ENCODE peak calls at places on chromosome 18, in four cellular contexts. Z, J, K and L are unnamed samples.

GRCh38 chr18:49021076-49021432 is 70.3 kb upstream of the SMAD7 start:
- DNase-seq in K (no peak), J (no peak), Z (no peak), L (no peak)

GRCh38 chr18:57950542-57950941 is 93.5 kb upstream of the NEDD4L start:
- DNase-seq in Z (no peak), J (no peak), K (no peak), L (no peak)

GRCh38 chr18:49874238-49874637 is 60.9 kb upstream of the ACAA2 start:
- DNase-seq in J (no peak), K (no peak), Z (no peak), L (no peak)

GRCh38 chr18:76453057-76453561 is 41.9 kb downstream of the ZNF516 start:
- DNase-seq in K (no peak), J (no peak), Z (no peak), L (no peak)

GRCh38 chr18:40832362-40832761 is 1122.7 kb upstream of the PIK3C3 start:
- DNase-seq in Z (no peak), K (no peak), J (no peak), L (no peak)

GRCh38 chr18:11498821-11499220 is 110.6 kb upstream of the SLC35G4 start:
- DNase-seq in J (no peak), Z (no peak), K (no peak), L (no peak)

GRCh38 chr18:9803698-9804516 is 81.9 kb upstream of the TXNDC2 start:
- DNase-seq in J (no peak), K (peak; percentile 35), Z (no peak), L (no peak)

GRCh38 chr18:45837283-45838070 is 12.0 kb downstream of the SIGLEC15 start:
- DNase-seq in J (peak; percentile 67), K (peak; percentile 81), Z (no peak), L (peak; percentile 79)